ENCODE peak calls at places on chromosomes 3 and 15, in four cellular contexts. One of them, this sample, is unnamed.

GRCh38 chr15:92178908-92179307 is 214.8 kb upstream of the ST8SIA2 start:
- DNase-seq in A673: no peak
- DNase-seq in MM.1S: no peak
- DNase-seq in heart right ventricle: no peak
- DNase-seq in this sample: no peak

GRCh38 chr3:72661115-72661457 is 187.2 kb downstream of the SHQ1 start:
- DNase-seq in A673: no peak
- DNase-seq in MM.1S: no peak
- DNase-seq in heart right ventricle: peak; percentile 65
- DNase-seq in this sample: peak; percentile 67

GRCh38 chr3:53708001-53708621 is 138.1 kb downstream of the CHDH start:
- DNase-seq in A673: no peak
- DNase-seq in MM.1S: no peak
- DNase-seq in heart right ventricle: peak; percentile 47
- DNase-seq in this sample: no peak

GRCh38 chr3:23831517-23832394 is 26.0 kb downstream of the UBE2E1 start:
- DNase-seq in A673: no peak
- DNase-seq in MM.1S: no peak
- DNase-seq in heart right ventricle: no peak
- DNase-seq in this sample: no peak

GRCh38 chr3:119156868-119157267 is 10.9 kb downstream of the TEX55 start:
- DNase-seq in A673: no peak
- DNase-seq in MM.1S: no peak
- DNase-seq in heart right ventricle: no peak
- DNase-seq in this sample: no peak

GRCh38 chr3:134373278-134373941 is 837 bp downstream of the AMOTL2 start:
- DNase-seq in A673: peak; percentile 81
- DNase-seq in MM.1S: no peak
- DNase-seq in heart right ventricle: peak; percentile 80
- DNase-seq in this sample: peak; percentile 86

GRCh38 chr3:47007482-47008257 is 28.2 kb downstream of the NBEAL2 start:
- DNase-seq in A673: no peak
- DNase-seq in MM.1S: no peak
- DNase-seq in heart right ventricle: peak; percentile 13
- DNase-seq in this sample: no peak

GRCh38 chr3:146308682-146309081 is 57.8 kb upstream of the PLSCR4 start:
- DNase-seq in A673: peak; percentile 67
- DNase-seq in MM.1S: no peak
- DNase-seq in heart right ventricle: no peak
- DNase-seq in this sample: no peak

GRCh38 chr3:39577541-39577940 is 110.1 kb downstream of the MOBP start:
- DNase-seq in A673: no peak
- DNase-seq in MM.1S: no peak
- DNase-seq in heart right ventricle: no peak
- DNase-seq in this sample: no peak

GRCh38 chr3:53342353-53342752 is 5.0 kb downstream of the DCP1A start:
- DNase-seq in A673: no peak
- DNase-seq in MM.1S: no peak
- DNase-seq in heart right ventricle: peak; percentile 28
- DNase-seq in this sample: no peak

GRCh38 chr15:35673093-35673573 is 127.2 kb upstream of the DPH6 start:
- DNase-seq in A673: peak; percentile 42
- DNase-seq in MM.1S: no peak
- DNase-seq in heart right ventricle: no peak
- DNase-seq in this sample: no peak

GRCh38 chr3:190911382-190911781 is 48.9 kb upstream of the GMNC start:
- DNase-seq in A673: peak; percentile 95
- DNase-seq in MM.1S: no peak
- DNase-seq in heart right ventricle: no peak
- DNase-seq in this sample: no peak

GRCh38 chr3:180594631-180595348 is 7.2 kb upstream of the TTC14 start:
- DNase-seq in A673: peak; percentile 36
- DNase-seq in MM.1S: peak; percentile 44
- DNase-seq in heart right ventricle: no peak
- DNase-seq in this sample: no peak

GRCh38 chr3:66819993-66820501 is 178.1 kb upstream of the KBTBD8 start:
- DNase-seq in A673: no peak
- DNase-seq in MM.1S: no peak
- DNase-seq in heart right ventricle: no peak
- DNase-seq in this sample: peak; percentile 43

GRCh38 chr3:161406594-161407555 is 35.6 kb upstream of the SPTSSB start:
- DNase-seq in A673: no peak
- DNase-seq in MM.1S: peak; percentile 44
- DNase-seq in heart right ventricle: no peak
- DNase-seq in this sample: no peak

GRCh38 chr15:37109151-37109912 is 9.0 kb upstream of the MEIS2 start:
- DNase-seq in A673: no peak
- DNase-seq in MM.1S: no peak
- DNase-seq in heart right ventricle: no peak
- DNase-seq in this sample: no peak

GRCh38 chr3:116886202-116886893 is 176.8 kb downstream of the TUSC7 start:
- DNase-seq in A673: no peak
- DNase-seq in MM.1S: peak; percentile 15
- DNase-seq in heart right ventricle: no peak
- DNase-seq in this sample: no peak

GRCh38 chr3:70840106-70840870 is 527.9 kb upstream of the MDFIC2 start:
- DNase-seq in A673: no peak
- DNase-seq in MM.1S: peak; percentile 90
- DNase-seq in heart right ventricle: no peak
- DNase-seq in this sample: no peak

GRCh38 chr15:59364238-59364637 is 8.4 kb downstream of the MYO1E start:
- DNase-seq in A673: no peak
- DNase-seq in MM.1S: no peak
- DNase-seq in heart right ventricle: no peak
- DNase-seq in this sample: no peak

GRCh38 chr3:180329847-180330246 is 272.1 kb upstream of the TTC14 start:
- DNase-seq in A673: no peak
- DNase-seq in MM.1S: no peak
- DNase-seq in heart right ventricle: no peak
- DNase-seq in this sample: no peak

GRCh38 chr3:101886626-101887025 is 37.3 kb downstream of the NFKBIZ start:
- DNase-seq in A673: no peak
- DNase-seq in MM.1S: no peak
- DNase-seq in heart right ventricle: no peak
- DNase-seq in this sample: no peak

GRCh38 chr3:197297020-197297419 is 1.4 kb downstream of the DLG1 start:
- DNase-seq in A673: no peak
- DNase-seq in MM.1S: peak; percentile 11
- DNase-seq in heart right ventricle: no peak
- DNase-seq in this sample: no peak

GRCh38 chr15:81163961-81164800 is 30.1 kb downstream of the CFAP161 start:
- DNase-seq in A673: no peak
- DNase-seq in MM.1S: no peak
- DNase-seq in heart right ventricle: no peak
- DNase-seq in this sample: no peak

GRCh38 chr3:18556503-18556902 is 131.4 kb upstream of the SATB1 start:
- DNase-seq in A673: no peak
- DNase-seq in MM.1S: no peak
- DNase-seq in heart right ventricle: no peak
- DNase-seq in this sample: no peak

GRCh38 chr15:64429448-64429847 is 30.9 kb upstream of the ZNF609 start:
- DNase-seq in A673: no peak
- DNase-seq in MM.1S: no peak
- DNase-seq in heart right ventricle: no peak
- DNase-seq in this sample: no peak

GRCh38 chr3:175207361-175207760 is 348.2 kb downstream of the NAALADL2 start:
- DNase-seq in A673: no peak
- DNase-seq in MM.1S: no peak
- DNase-seq in heart right ventricle: no peak
- DNase-seq in this sample: no peak

GRCh38 chr15:29880341-29880740 is 58.1 kb upstream of the TJP1 start:
- DNase-seq in A673: no peak
- DNase-seq in MM.1S: no peak
- DNase-seq in heart right ventricle: no peak
- DNase-seq in this sample: no peak

GRCh38 chr3:157436583-157437300 is at the start of gene PTX3:
- DNase-seq in A673: peak; percentile 48
- DNase-seq in MM.1S: no peak
- DNase-seq in heart right ventricle: no peak
- DNase-seq in this sample: peak; percentile 38

GRCh38 chr3:168395551-168395950 is 299.8 kb upstream of the GOLIM4 start:
- DNase-seq in A673: no peak
- DNase-seq in MM.1S: no peak
- DNase-seq in heart right ventricle: no peak
- DNase-seq in this sample: no peak

GRCh38 chr15:66955871-66956585 is 109.4 kb upstream of the SMAD3 start:
- DNase-seq in A673: no peak
- DNase-seq in MM.1S: no peak
- DNase-seq in heart right ventricle: no peak
- DNase-seq in this sample: no peak

GRCh38 chr3:23612296-23612891 is 193.4 kb upstream of the UBE2E1 start:
- DNase-seq in A673: no peak
- DNase-seq in MM.1S: no peak
- DNase-seq in heart right ventricle: no peak
- DNase-seq in this sample: no peak

GRCh38 chr15:70088887-70089691 is 8.6 kb downstream of the TLE3 start:
- DNase-seq in A673: peak; percentile 74
- DNase-seq in MM.1S: no peak
- DNase-seq in heart right ventricle: peak; percentile 33
- DNase-seq in this sample: no peak

GRCh38 chr15:65206750-65207149 is 4.5 kb downstream of the CILP start:
- DNase-seq in A673: no peak
- DNase-seq in MM.1S: no peak
- DNase-seq in heart right ventricle: no peak
- DNase-seq in this sample: no peak

GRCh38 chr3:101849714-101850326 is 506 bp downstream of the NFKBIZ start:
- DNase-seq in A673: peak; percentile 61
- DNase-seq in MM.1S: peak; percentile 59
- DNase-seq in heart right ventricle: peak; percentile 59
- DNase-seq in this sample: peak; percentile 40

GRCh38 chr15:76151599-76151974 is 91.8 kb downstream of the TMEM266 start:
- DNase-seq in A673: no peak
- DNase-seq in MM.1S: no peak
- DNase-seq in heart right ventricle: no peak
- DNase-seq in this sample: no peak

DNA sequence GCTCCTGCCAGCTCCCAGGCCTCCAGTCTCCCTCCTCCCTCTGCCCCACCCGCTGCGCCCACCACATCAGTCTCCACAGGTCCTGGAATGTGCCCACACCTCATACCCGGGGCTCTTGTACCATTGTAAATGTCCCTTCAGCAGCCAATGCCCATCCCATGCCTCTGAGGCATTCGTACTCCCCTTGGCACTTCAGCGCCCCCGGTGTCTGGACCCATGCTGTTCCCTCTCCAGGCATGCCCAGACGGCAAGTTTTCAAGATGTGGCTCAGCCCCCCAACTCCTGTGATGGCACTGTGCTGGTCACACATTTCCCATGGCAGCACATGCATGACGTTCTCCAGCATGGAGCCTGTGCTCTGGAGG is 13.3 kb downstream of the PLXND1 start:
- DNase-seq in A673: no peak
- DNase-seq in MM.1S: no peak
- DNase-seq in heart right ventricle: no peak
- DNase-seq in this sample: no peak
- H3K27ac ChIP-seq in A673: no peak overlapping the region
- H3K27ac ChIP-seq in MM.1S: no peak overlapping the region
- H3K27ac ChIP-seq in heart right ventricle: peak overlapping the region; percentile 91
- H3K27ac ChIP-seq in this sample: peak overlapping the region; percentile 84

GRCh38 chr15:42374810-42375209 is 15.5 kb downstream of the CAPN3 start:
- DNase-seq in A673: no peak
- DNase-seq in MM.1S: no peak
- DNase-seq in heart right ventricle: no peak
- DNase-seq in this sample: no peak

GRCh38 chr15:42371125-42371524 is 11.8 kb downstream of the CAPN3 start:
- DNase-seq in A673: peak; percentile 37
- DNase-seq in MM.1S: no peak
- DNase-seq in heart right ventricle: no peak
- DNase-seq in this sample: no peak

GRCh38 chr15:42375252-42375651 is 16.0 kb downstream of the CAPN3 start:
- DNase-seq in A673: no peak
- DNase-seq in MM.1S: no peak
- DNase-seq in heart right ventricle: no peak
- DNase-seq in this sample: no peak

GRCh38 chr15:42373936-42374335 is 14.6 kb downstream of the CAPN3 start:
- DNase-seq in A673: no peak
- DNase-seq in MM.1S: no peak
- DNase-seq in heart right ventricle: no peak
- DNase-seq in this sample: no peak

GRCh38 chr15:42373274-42373673 is 14.0 kb downstream of the CAPN3 start:
- DNase-seq in A673: no peak
- DNase-seq in MM.1S: no peak
- DNase-seq in heart right ventricle: peak; percentile 80
- DNase-seq in this sample: peak; percentile 34
- H3K4me3 ChIP-seq in A673: no peak overlapping the region
- H3K4me3 ChIP-seq in MM.1S: no peak overlapping the region
- H3K4me3 ChIP-seq in heart right ventricle: no peak overlapping the region
- H3K4me3 ChIP-seq in this sample: no peak overlapping the region

GRCh38 chr3:153315781-153316180 is 153.8 kb downstream of the RAP2B start:
- DNase-seq in A673: no peak
- DNase-seq in MM.1S: no peak
- DNase-seq in heart right ventricle: no peak
- DNase-seq in this sample: no peak

GRCh38 chr3:153319691-153320552 is 157.9 kb downstream of the RAP2B start:
- DNase-seq in A673: no peak
- DNase-seq in MM.1S: peak; percentile 35
- DNase-seq in heart right ventricle: no peak
- DNase-seq in this sample: no peak

DNA sequence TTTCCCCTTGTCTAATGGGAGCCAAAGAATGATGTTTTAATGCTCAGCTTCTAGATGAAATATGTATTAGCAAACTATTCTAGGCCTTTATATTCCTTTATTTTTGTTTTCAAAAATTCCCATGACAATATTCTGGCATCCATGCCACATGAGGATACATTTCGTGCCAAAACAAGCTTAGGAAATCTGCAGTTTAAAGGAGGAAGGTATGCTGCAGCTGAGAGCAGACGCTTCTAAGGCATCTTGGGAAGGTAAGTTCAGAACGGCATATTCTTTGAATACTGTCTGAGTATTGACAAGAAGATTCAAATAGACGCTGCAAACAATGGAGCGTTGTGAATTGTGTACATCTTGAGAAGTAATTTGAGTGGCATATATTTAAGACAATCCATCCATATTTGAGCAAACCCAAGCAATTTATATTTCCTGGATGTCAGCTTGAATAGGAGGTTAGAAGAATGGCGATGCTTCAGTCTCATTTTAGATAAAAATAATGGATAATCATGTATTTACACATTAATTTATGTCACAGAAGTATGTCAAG is 158.6 kb downstream of the RAP2B start:
- DNase-seq in A673: no peak
- DNase-seq in MM.1S: no peak
- DNase-seq in heart right ventricle: no peak
- DNase-seq in this sample: no peak
- H3K27ac ChIP-seq in A673: no peak overlapping the region
- H3K27ac ChIP-seq in MM.1S: peak overlapping the region; percentile 37
- H3K27ac ChIP-seq in heart right ventricle: peak overlapping the region; percentile 76
- H3K27ac ChIP-seq in this sample: no peak overlapping the region

DNA sequence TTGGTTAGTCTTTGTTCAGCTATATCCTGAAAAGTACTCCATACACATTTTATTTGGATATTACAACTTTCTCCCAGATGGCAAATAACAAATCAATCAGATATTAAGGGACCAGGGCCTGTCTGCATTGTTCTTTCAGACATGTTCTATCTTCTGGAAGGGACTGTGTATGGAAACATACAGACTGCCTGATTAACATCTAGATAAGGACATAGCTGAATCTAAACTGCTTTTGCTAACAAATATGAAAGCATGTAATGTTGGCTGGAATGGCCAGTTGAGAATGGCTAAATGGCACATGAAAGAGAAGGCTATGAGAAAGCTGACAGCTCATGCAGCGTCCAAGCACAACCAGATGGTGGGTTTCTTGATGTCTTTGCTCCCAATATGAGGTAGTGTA is 149.5 kb downstream of the CFAP20DC start:
- DNase-seq in A673: no peak
- DNase-seq in MM.1S: no peak
- DNase-seq in heart right ventricle: no peak
- DNase-seq in this sample: no peak
- H3K4me3 ChIP-seq in A673: no peak overlapping the region
- H3K4me3 ChIP-seq in MM.1S: no peak overlapping the region
- H3K4me3 ChIP-seq in heart right ventricle: no peak overlapping the region
- H3K4me3 ChIP-seq in this sample: no peak overlapping the region

This sample was measured in dorsolateral prefrontal cortex.